ENCODE peak calls at places on chromosomes 2 and 18, in four cellular contexts. K, E, D and B are unnamed samples.

GRCh38 chr2:136121511-136121910 is 3.6 kb upstream of the CXCR4 start:
- DNase-seq in K (no peak), E (no peak), D (no peak), B (no peak)

GRCh38 chr2:111667542-111668273 is 216.3 kb downstream of the ANAPC1 start:
- DNase-seq in K (no peak), E (no peak), D (no peak), B (peak; percentile 17)

GRCh38 chr2:9115219-9115618 is 91.4 kb upstream of the ASAP2 start:
- DNase-seq in K (no peak), E (no peak), D (no peak), B (no peak)

GRCh38 chr2:160157861-160158813 is 41.9 kb downstream of the ITGB6 start:
- DNase-seq in K (no peak), E (no peak), D (no peak), B (no peak)

GRCh38 chr2:68487773-68488355 is 20.5 kb downstream of the APLF start:
- DNase-seq in K (no peak), E (no peak), D (no peak), B (no peak)

GRCh38 chr2:112622528-112622849 is 23.2 kb upstream of the SLC20A1 start:
- DNase-seq in K (no peak), E (no peak), D (no peak), B (no peak)

GRCh38 chr2:8455236-8456148 is 226.4 kb upstream of the ID2 start:
- DNase-seq in K (no peak), E (peak; percentile 44), D (no peak), B (no peak)

GRCh38 chr2:195649629-195650190 is 7.3 kb upstream of the SLC39A10 start:
- DNase-seq in K (no peak), E (no peak), D (no peak), B (no peak)

GRCh38 chr2:191474459-191474858 is 203.5 kb upstream of the NABP1 start:
- DNase-seq in K (no peak), E (no peak), D (no peak), B (no peak)

GRCh38 chr2:217079165-217079564 is 219.3 kb upstream of the TNP1 start:
- DNase-seq in K (no peak), E (no peak), D (no peak), B (no peak)

GRCh38 chr2:154699560-154699901 is 1.0 kb downstream of the KCNJ3 start:
- DNase-seq in K (no peak), E (no peak), D (no peak), B (no peak)
- H3K27ac ChIP-seq in K (no peak overlapping the region), E (no peak overlapping the region), D (no peak overlapping the region), B (no peak overlapping the region)

GRCh38 chr2:174445248-174445647 is 41.6 kb downstream of the GPR155 start:
- DNase-seq in K (no peak), E (no peak), D (no peak), B (no peak)
- H3K27ac ChIP-seq in K (no peak overlapping the region), E (no peak overlapping the region), D (no peak overlapping the region), B (no peak overlapping the region)

GRCh38 chr2:23378496-23378895 is 6.5 kb upstream of the KLHL29 start:
- DNase-seq in K (no peak), E (no peak), D (no peak), B (no peak)

GRCh38 chr2:23381498-23381897 is 3.5 kb upstream of the KLHL29 start:
- DNase-seq in K (no peak), E (no peak), D (no peak), B (no peak)

GRCh38 chr2:23381084-23381483 is 3.9 kb upstream of the KLHL29 start:
- DNase-seq in K (peak; percentile 86), E (no peak), D (no peak), B (no peak)

GRCh38 chr2:23379220-23379695 is 5.7 kb upstream of the KLHL29 start:
- DNase-seq in K (no peak), E (no peak), D (no peak), B (no peak)

DNA sequence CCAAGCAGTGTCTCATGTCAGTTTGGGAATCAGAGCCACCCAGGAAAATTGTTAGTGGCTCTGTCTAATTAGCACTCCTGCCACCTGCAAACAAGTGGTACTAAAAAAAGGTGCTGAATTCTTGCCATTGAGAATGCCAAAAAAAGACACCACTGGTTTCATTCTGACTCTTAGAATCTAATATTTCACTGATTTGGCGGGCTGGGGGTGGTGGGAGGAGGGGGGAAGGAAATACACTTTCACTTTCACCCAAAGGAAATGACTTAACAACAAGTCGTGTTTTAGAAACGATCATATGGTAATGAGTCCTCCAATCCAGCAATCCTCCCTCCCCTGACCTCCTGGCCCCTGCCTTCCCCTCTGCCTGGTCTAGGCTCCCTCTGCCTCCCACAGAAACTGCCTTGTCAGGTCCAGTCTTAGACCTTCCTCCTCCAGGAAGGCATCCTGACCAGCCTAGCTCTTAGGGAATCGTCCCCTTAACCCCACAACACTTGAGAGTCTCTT is 4.4 kb upstream of the KLHL29 start:
- DNase-seq in K (no peak), E (no peak), D (peak; percentile 36), B (no peak)
- H3K27ac ChIP-seq in K (peak overlapping the region; percentile 53), E (no peak overlapping the region), D (peak overlapping the region; percentile 26), B (no peak overlapping the region)

GRCh38 chr18:61883547-61883946 is 9.3 kb downstream of the RNF152 start:
- DNase-seq in K (no peak), E (no peak), D (no peak), B (no peak)
- H3K27ac ChIP-seq in K (no peak overlapping the region), E (no peak overlapping the region), D (no peak overlapping the region), B (no peak overlapping the region)

GRCh38 chr18:10121028-10121427 is 207.2 kb downstream of the VAPA start:
- DNase-seq in K (no peak), E (no peak), D (no peak), B (no peak)
- H3K27ac ChIP-seq in K (no peak overlapping the region), E (no peak overlapping the region), D (no peak overlapping the region), B (no peak overlapping the region)

DNA sequence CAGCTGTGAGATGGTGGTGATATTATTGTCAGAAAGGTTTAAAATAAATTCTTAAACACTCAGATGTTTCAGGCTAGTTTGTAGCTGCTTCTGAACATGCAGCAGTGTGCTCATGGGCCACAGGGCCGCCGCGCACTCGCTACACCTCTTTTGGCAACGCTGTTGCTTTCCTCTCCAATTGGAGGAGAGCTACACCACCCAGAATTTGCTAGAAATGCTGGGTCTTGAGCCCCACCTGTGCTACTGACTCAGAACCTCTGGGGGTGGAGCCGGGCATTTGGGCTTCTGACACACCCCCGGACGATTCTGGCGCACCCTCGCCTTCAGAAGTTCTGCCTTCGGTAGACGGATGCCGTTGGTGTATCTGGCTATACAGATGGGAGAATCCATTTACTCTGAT is 15.7 kb downstream of the LRRFIP1 start:
- DNase-seq in K (no peak), E (no peak), D (no peak), B (no peak)
- H3K27ac ChIP-seq in K (no peak overlapping the region), E (peak overlapping the region; percentile 55), D (no peak overlapping the region), B (no peak overlapping the region)

GRCh38 chr2:219684721-219685689 is 57.6 kb downstream of the SLC4A3 start:
- DNase-seq in K (peak; percentile 86), E (peak; percentile 44), D (peak; percentile 30), B (peak; percentile 84)
- H3K27ac ChIP-seq in K (peak overlapping the region; percentile 66), E (peak overlapping the region; percentile 61), D (no peak overlapping the region), B (peak overlapping the region; percentile 45)

DNA sequence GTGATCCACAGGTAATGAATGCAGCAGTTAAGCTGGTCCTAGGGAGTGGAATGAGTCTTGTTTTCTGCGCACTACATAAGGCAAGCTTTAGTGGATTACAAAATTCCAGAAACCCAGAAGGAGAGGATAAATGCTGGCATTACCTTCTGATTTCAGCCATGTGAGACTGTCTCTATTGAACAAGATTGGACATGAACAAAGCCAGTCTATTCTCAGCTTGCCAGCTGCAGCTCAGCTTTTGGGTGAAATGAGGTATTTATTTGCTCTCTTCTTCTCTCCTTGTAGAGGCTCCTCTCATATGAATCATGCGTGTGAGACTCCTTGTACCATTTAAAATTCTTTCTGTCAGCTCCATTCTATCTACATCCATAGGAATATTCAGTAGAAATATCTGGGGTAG is 945.0 kb downstream of the CNTNAP5 start:
- DNase-seq in K (no peak), E (no peak), D (no peak), B (no peak)
- H3K27ac ChIP-seq in K (no peak overlapping the region), E (no peak overlapping the region), D (no peak overlapping the region), B (no peak overlapping the region)